ENCODE peak calls at places on chromosomes 13 and 19, in nine cellular contexts. One of them, this sample, is unnamed.

GRCh38 chr19:40235238-40236025 is 8.9 kb upstream of the CCNP start:
- DNase-seq in neural crest cell: no peak
- DNase-seq in Calu3: no peak
- DNase-seq in GM12865: no peak
- DNase-seq in retinal pigment epithelial cell: no peak
- DNase-seq in GM13977: no peak
- DNase-seq in epithelial cell of esophagus: no peak
- DNase-seq in pancreas: no peak
- DNase-seq in HFFc6: no peak
- DNase-seq in this sample: no peak

GRCh38 chr13:34345601-34345939 is 527.6 kb downstream of the RFC3 start:
- DNase-seq in retinal pigment epithelial cell: no peak
- DNase-seq in GM12865: no peak
- DNase-seq in HFFc6: no peak
- DNase-seq in neural crest cell: no peak
- DNase-seq in Calu3: no peak
- DNase-seq in pancreas: no peak
- DNase-seq in GM13977: no peak
- DNase-seq in epithelial cell of esophagus: no peak
- DNase-seq in this sample: no peak

GRCh38 chr19:43586346-43586745 is 9.6 kb downstream of the IRGQ start:
- DNase-seq in GM12865: no peak
- DNase-seq in GM13977: no peak
- DNase-seq in retinal pigment epithelial cell: no peak
- DNase-seq in pancreas: no peak
- DNase-seq in epithelial cell of esophagus: no peak
- DNase-seq in neural crest cell: no peak
- DNase-seq in HFFc6: no peak
- DNase-seq in Calu3: no peak
- DNase-seq in this sample: no peak

GRCh38 chr19:42174188-42174587 is 41.9 kb upstream of the POU2F2 start:
- DNase-seq in HFFc6: no peak
- DNase-seq in neural crest cell: no peak
- DNase-seq in GM13977: no peak
- DNase-seq in GM12865: no peak
- DNase-seq in pancreas: no peak
- DNase-seq in epithelial cell of esophagus: no peak
- DNase-seq in retinal pigment epithelial cell: no peak
- DNase-seq in Calu3: no peak
- DNase-seq in this sample: no peak

GRCh38 chr19:17125052-17125727 is 49.6 kb downstream of the MYO9B start:
- DNase-seq in Calu3: no peak
- DNase-seq in pancreas: no peak
- DNase-seq in neural crest cell: no peak
- DNase-seq in retinal pigment epithelial cell: no peak
- DNase-seq in HFFc6: no peak
- DNase-seq in GM12865: peak; percentile 96
- DNase-seq in GM13977: peak; percentile 83
- DNase-seq in epithelial cell of esophagus: no peak
- DNase-seq in this sample: no peak

GRCh38 chr13:99086869-99087129 is 108.9 kb upstream of the DOCK9 start:
- DNase-seq in GM13977: no peak
- DNase-seq in pancreas: no peak
- DNase-seq in GM12865: no peak
- DNase-seq in retinal pigment epithelial cell: no peak
- DNase-seq in Calu3: no peak
- DNase-seq in neural crest cell: peak; percentile 22
- DNase-seq in HFFc6: no peak
- DNase-seq in epithelial cell of esophagus: no peak
- DNase-seq in this sample: no peak

GRCh38 chr13:72537782-72538181 is 189.6 kb downstream of the MZT1 start:
- DNase-seq in pancreas: no peak
- DNase-seq in retinal pigment epithelial cell: no peak
- DNase-seq in GM13977: no peak
- DNase-seq in GM12865: no peak
- DNase-seq in neural crest cell: no peak
- DNase-seq in Calu3: no peak
- DNase-seq in HFFc6: no peak
- DNase-seq in epithelial cell of esophagus: no peak
- DNase-seq in this sample: no peak

GRCh38 chr13:43363156-43363918 is 340.0 kb downstream of the DNAJC15 start:
- DNase-seq in GM12865: no peak
- DNase-seq in GM13977: no peak
- DNase-seq in retinal pigment epithelial cell: no peak
- DNase-seq in HFFc6: no peak
- DNase-seq in epithelial cell of esophagus: no peak
- DNase-seq in pancreas: no peak
- DNase-seq in neural crest cell: no peak
- DNase-seq in Calu3: no peak
- DNase-seq in this sample: no peak

GRCh38 chr19:7505682-7506384 is 10.1 kb upstream of the ZNF358 start:
- DNase-seq in Calu3: peak; percentile 22
- DNase-seq in neural crest cell: peak; percentile 45
- DNase-seq in HFFc6: no peak
- DNase-seq in GM12865: peak; percentile 35
- DNase-seq in pancreas: peak; percentile 84
- DNase-seq in retinal pigment epithelial cell: no peak
- DNase-seq in GM13977: peak; percentile 71
- DNase-seq in epithelial cell of esophagus: no peak
- DNase-seq in this sample: no peak

GRCh38 chr19:1057185-1057857 is 9.6 kb upstream of the ARHGAP45 start:
- DNase-seq in GM13977: no peak
- DNase-seq in epithelial cell of esophagus: peak; percentile 70
- DNase-seq in neural crest cell: no peak
- DNase-seq in GM12865: peak; percentile 61
- DNase-seq in HFFc6: peak; percentile 73
- DNase-seq in retinal pigment epithelial cell: no peak
- DNase-seq in pancreas: no peak
- DNase-seq in Calu3: peak; percentile 42
- DNase-seq in this sample: peak; percentile 68
- TF ChIP-seq CTCF in GM13977: peak; percentile 42
- TF ChIP-seq CTCF in epithelial cell of esophagus: peak; percentile 5
- TF ChIP-seq CTCF in neural crest cell: no peak
- TF ChIP-seq CTCF in GM12865: peak; percentile 44
- TF ChIP-seq CTCF in HFFc6: peak; percentile 37
- TF ChIP-seq CTCF in retinal pigment epithelial cell: no peak
- TF ChIP-seq CTCF in pancreas: no peak
- TF ChIP-seq CTCF in Calu3: no peak
- TF ChIP-seq CTCF in this sample: no peak

DNA sequence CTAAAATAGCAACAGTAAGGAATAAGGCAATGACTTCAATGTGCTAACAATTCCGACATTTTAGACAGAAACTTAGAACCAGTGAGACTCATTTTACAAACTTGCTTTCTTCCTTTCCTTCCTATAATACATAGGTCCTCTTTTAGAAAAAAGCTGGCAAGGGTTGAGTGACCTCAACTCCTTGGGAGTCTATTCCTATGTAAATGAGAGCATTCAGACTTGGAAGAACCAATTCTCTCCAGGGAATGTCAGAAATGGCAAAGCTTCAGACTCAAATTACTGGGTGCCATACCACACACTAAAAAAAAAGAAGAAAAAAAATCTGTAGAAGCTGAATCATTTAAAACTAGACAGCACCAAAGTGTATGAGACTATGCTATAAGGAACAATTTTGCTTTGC is 1328.2 kb downstream of the OLFM4 start:
- DNase-seq in GM13977: no peak
- DNase-seq in epithelial cell of esophagus: no peak
- DNase-seq in HFFc6: no peak
- DNase-seq in retinal pigment epithelial cell: no peak
- DNase-seq in pancreas: no peak
- DNase-seq in GM12865: no peak
- DNase-seq in Calu3: no peak
- DNase-seq in neural crest cell: no peak
- DNase-seq in this sample: no peak
- TF ChIP-seq CTCF in GM13977: no peak
- TF ChIP-seq CTCF in epithelial cell of esophagus: no peak
- TF ChIP-seq CTCF in HFFc6: no peak
- TF ChIP-seq CTCF in retinal pigment epithelial cell: no peak
- TF ChIP-seq CTCF in pancreas: no peak
- TF ChIP-seq CTCF in GM12865: no peak
- TF ChIP-seq CTCF in Calu3: no peak
- TF ChIP-seq CTCF in neural crest cell: no peak
- TF ChIP-seq CTCF in this sample: no peak

GRCh38 chr19:29259153-29259552 is 46.2 kb upstream of the UQCRFS1 start:
- DNase-seq in epithelial cell of esophagus: no peak
- DNase-seq in GM12865: peak; percentile 24
- DNase-seq in neural crest cell: no peak
- DNase-seq in retinal pigment epithelial cell: no peak
- DNase-seq in HFFc6: no peak
- DNase-seq in Calu3: no peak
- DNase-seq in GM13977: no peak
- DNase-seq in pancreas: no peak
- DNase-seq in this sample: no peak
- TF ChIP-seq CTCF in epithelial cell of esophagus: peak; percentile 2
- TF ChIP-seq CTCF in GM12865: peak; percentile 36
- TF ChIP-seq CTCF in neural crest cell: peak; percentile 29
- TF ChIP-seq CTCF in retinal pigment epithelial cell: peak; percentile 14
- TF ChIP-seq CTCF in HFFc6: peak; percentile 57
- TF ChIP-seq CTCF in Calu3: no peak
- TF ChIP-seq CTCF in GM13977: peak; percentile 19
- TF ChIP-seq CTCF in pancreas: no peak
- TF ChIP-seq CTCF in this sample: peak; percentile 35

GRCh38 chr13:110683921-110684320 is 22.0 kb downstream of the CARS2 start:
- DNase-seq in GM13977: no peak
- DNase-seq in GM12865: no peak
- DNase-seq in Calu3: no peak
- DNase-seq in HFFc6: no peak
- DNase-seq in retinal pigment epithelial cell: no peak
- DNase-seq in pancreas: no peak
- DNase-seq in epithelial cell of esophagus: no peak
- DNase-seq in neural crest cell: no peak
- DNase-seq in this sample: no peak

GRCh38 chr13:110684388-110685056 is 21.4 kb downstream of the CARS2 start:
- DNase-seq in GM13977: no peak
- DNase-seq in neural crest cell: no peak
- DNase-seq in HFFc6: no peak
- DNase-seq in epithelial cell of esophagus: no peak
- DNase-seq in GM12865: no peak
- DNase-seq in pancreas: no peak
- DNase-seq in retinal pigment epithelial cell: no peak
- DNase-seq in Calu3: no peak
- DNase-seq in this sample: no peak

GRCh38 chr13:110681868-110682550 is 23.9 kb downstream of the CARS2 start:
- DNase-seq in HFFc6: no peak
- DNase-seq in epithelial cell of esophagus: no peak
- DNase-seq in GM13977: no peak
- DNase-seq in retinal pigment epithelial cell: no peak
- DNase-seq in Calu3: no peak
- DNase-seq in pancreas: no peak
- DNase-seq in GM12865: no peak
- DNase-seq in neural crest cell: no peak
- DNase-seq in this sample: no peak

GRCh38 chr13:110682746-110683145 is 23.2 kb downstream of the CARS2 start:
- DNase-seq in neural crest cell: no peak
- DNase-seq in pancreas: no peak
- DNase-seq in Calu3: no peak
- DNase-seq in HFFc6: no peak
- DNase-seq in GM12865: no peak
- DNase-seq in retinal pigment epithelial cell: no peak
- DNase-seq in GM13977: no peak
- DNase-seq in epithelial cell of esophagus: no peak
- DNase-seq in this sample: no peak

DNA sequence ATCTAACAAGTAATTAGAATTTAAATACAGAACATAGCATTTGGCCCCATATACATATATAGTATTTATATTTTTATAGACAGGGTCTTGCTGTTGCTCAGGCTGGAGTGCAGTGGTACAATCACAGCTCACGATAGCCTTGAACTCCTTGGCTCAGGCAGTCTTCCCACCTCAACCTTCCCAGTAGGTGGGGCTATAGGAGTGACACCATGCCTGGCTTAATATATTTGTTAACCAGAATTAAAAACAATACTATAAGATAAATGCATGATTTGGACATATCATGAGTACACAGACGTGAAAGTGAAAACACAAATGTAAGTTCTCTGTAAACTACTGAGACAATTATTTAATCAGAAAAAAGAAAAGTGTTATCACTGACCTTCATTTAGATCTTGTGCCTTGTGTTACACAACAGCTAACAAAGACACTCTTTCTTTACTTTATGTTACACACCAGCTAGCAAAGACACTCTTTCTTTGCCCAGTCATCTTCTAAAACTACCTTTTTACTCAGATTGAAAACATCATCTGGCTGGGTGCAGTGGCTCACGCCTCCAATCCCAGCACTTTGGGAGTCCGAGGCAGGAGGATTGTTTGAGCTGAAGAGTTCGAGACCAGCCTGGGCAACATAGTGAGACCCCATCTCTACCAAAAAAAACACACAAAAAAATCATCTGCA is 22.6 kb downstream of the CARS2 start:
- DNase-seq in GM12865: no peak
- DNase-seq in GM13977: no peak
- DNase-seq in pancreas: no peak
- DNase-seq in epithelial cell of esophagus: peak; percentile 32
- DNase-seq in Calu3: no peak
- DNase-seq in HFFc6: peak; percentile 23
- DNase-seq in retinal pigment epithelial cell: no peak
- DNase-seq in neural crest cell: no peak
- DNase-seq in this sample: no peak
- TF ChIP-seq CTCF in GM12865: no peak
- TF ChIP-seq CTCF in GM13977: peak; percentile 58
- TF ChIP-seq CTCF in pancreas: no peak
- TF ChIP-seq CTCF in epithelial cell of esophagus: peak; percentile 48
- TF ChIP-seq CTCF in Calu3: no peak
- TF ChIP-seq CTCF in HFFc6: peak; percentile 79
- TF ChIP-seq CTCF in retinal pigment epithelial cell: peak; percentile 59
- TF ChIP-seq CTCF in neural crest cell: peak; percentile 40
- TF ChIP-seq CTCF in this sample: peak; percentile 30